ENCODE peak calls at places on chromosomes 3 and 15, in six cellular contexts. M is activated naive CD8-positive, alpha-beta T cell treated with anti-CD3 and anti-CD28 coated beads for 36 hours; D is GM12865; T is stimulated activated CD4-positive, alpha-beta T cell treated with anti-CD3 and anti-CD28 coated beads, Interleukin-15, amount 100 ng/mL, for 1 hour; F is CD8-positive, alpha-beta memory T cell; S is HT-29. C is an unnamed sample.

GRCh38 chr3:51953445-51953844 is 1.7 kb upstream of the GPR62 start:
- DNase-seq in M (no peak), D (no peak), T (no peak), F (no peak), S (no peak), C (no peak)

GRCh38 chr3:50089603-50089945 is 855 bp downstream of the RBM5 start:
- DNase-seq in M (no peak), D (peak; percentile 31), T (no peak), F (no peak), S (peak; percentile 18), C (no peak)

GRCh38 chr3:63047068-63047467 is 171.9 kb upstream of the CADPS start:
- DNase-seq in M (no peak), D (no peak), T (no peak), F (no peak), S (no peak), C (no peak)

GRCh38 chr15:72540606-72541237 is 66.6 kb downstream of the ARIH1 start:
- DNase-seq in M (no peak), D (no peak), T (no peak), F (no peak), S (no peak), C (no peak)

GRCh38 chr3:187567026-187567425 is 103.2 kb downstream of the SST start:
- DNase-seq in M (no peak), D (no peak), T (no peak), F (no peak), S (no peak), C (no peak)

GRCh38 chr3:126465928-126466564 is 9.6 kb downstream of the ZXDC start:
- DNase-seq in M (no peak), D (no peak), T (no peak), F (no peak), S (no peak), C (no peak)

GRCh38 chr3:11910971-11911531 is 64.4 kb upstream of the TAMM41 start:
- DNase-seq in M (no peak), D (no peak), T (no peak), F (no peak), S (no peak), C (no peak)

GRCh38 chr15:82848201-82848993 is 39.0 kb downstream of the WHAMM start:
- DNase-seq in M (no peak), D (no peak), T (no peak), F (no peak), S (no peak), C (no peak)

GRCh38 chr3:64158334-64158733 is 66.9 kb downstream of the PRICKLE2 start:
- DNase-seq in M (no peak), D (no peak), T (no peak), F (no peak), S (no peak), C (peak; percentile 70)

C was measured in breast epithelium.